ENCODE peak calls at places on chromosomes 12 and 14, in four cellular contexts. X, M, C and Q are unnamed samples.

GRCh38 chr12:121718653-121719239 is 6.2 kb downstream of the TMEM120B start:
- DNase-seq in C (no peak), M (peak; percentile 69), X (no peak), Q (no peak)

GRCh38 chr12:104520242-104520900 is 63.6 kb downstream of the CHST11 start:
- DNase-seq in C (no peak), M (peak; percentile 77), X (no peak), Q (no peak)

GRCh38 chr12:132056959-132057358 is 87.2 kb downstream of the DDX51 start:
- DNase-seq in C (no peak), X (no peak), M (peak; percentile 18), Q (no peak)

GRCh38 chr14:90969493-90970166 is 90.8 kb downstream of the RPS6KA5 start:
- DNase-seq in M (peak; percentile 18), C (no peak), X (no peak), Q (no peak)

GRCh38 chr12:11854011-11854499 is 204.6 kb downstream of the ETV6 start:
- DNase-seq in X (no peak), C (no peak), M (no peak), Q (no peak)

GRCh38 chr14:31194095-31194494 is 13.5 kb downstream of the HECTD1 start:
- DNase-seq in M (no peak), C (no peak), X (no peak), Q (no peak)

GRCh38 chr12:89461649-89462612 is 62.7 kb downstream of the GALNT4 start:
- DNase-seq in C (peak; percentile 59), X (no peak), M (peak; percentile 64), Q (no peak)

GRCh38 chr14:72907327-72907826 is 13.5 kb upstream of the DPF3 start:
- DNase-seq in X (no peak), C (no peak), M (no peak), Q (no peak)

GRCh38 chr14:22560638-22561365 is 28.2 kb downstream of the DAD1 start:
- DNase-seq in C (no peak), M (no peak), X (no peak), Q (no peak)

GRCh38 chr14:76053576-76054369 is 68.2 kb downstream of the IFT43 start:
- DNase-seq in X (no peak), M (no peak), C (no peak), Q (no peak)

GRCh38 chr12:123384318-123384993 is 524 bp downstream of the KMT5A start:
- DNase-seq in X (no peak), C (peak; percentile 25), M (peak; percentile 38), Q (no peak)

GRCh38 chr14:61147898-61148549 is 133.1 kb downstream of the TMEM30B start:
- DNase-seq in X (peak; percentile 80), M (no peak), C (no peak), Q (no peak)

GRCh38 chr12:99097170-99097569 is 452.1 kb downstream of the APAF1 start:
- DNase-seq in X (no peak), C (no peak), M (no peak), Q (no peak)

GRCh38 chr12:102438047-102438822 is 42.1 kb downstream of the IGF1 start:
- DNase-seq in M (no peak), C (no peak), X (no peak), Q (no peak)

GRCh38 chr12:6902448-6902847 is 2.2 kb upstream of the LRRC23 start:
- DNase-seq in X (no peak), M (no peak), C (no peak), Q (no peak)

GRCh38 chr12:3651585-3652424 is 101.1 kb downstream of the CRACR2A start:
- DNase-seq in C (no peak), M (no peak), X (no peak), Q (no peak)

GRCh38 chr12:89421093-89421835 is 69.0 kb upstream of the DUSP6 start:
- DNase-seq in M (no peak), X (no peak), C (no peak), Q (no peak)

GRCh38 chr12:90959538-90960139 is 4.7 kb upstream of the CCER1 start:
- DNase-seq in X (no peak), M (peak; percentile 44), C (peak; percentile 26), Q (no peak)

GRCh38 chr14:93538411-93538810 is 107.7 kb downstream of the UNC79 start:
- DNase-seq in C (peak; percentile 25), X (no peak), M (peak; percentile 59), Q (no peak)

GRCh38 chr14:64569108-64570045 is 19.6 kb downstream of the PPP1R36 start:
- DNase-seq in X (peak; percentile 66), C (peak; percentile 89), M (no peak), Q (no peak)

GRCh38 chr12:118330421-118331018 is 42.2 kb downstream of the TAOK3 start:
- DNase-seq in X (no peak), C (no peak), M (peak; percentile 61), Q (no peak)

GRCh38 chr12:103548622-103549601 is 38.2 kb upstream of the STAB2 start:
- DNase-seq in M (peak; percentile 85), X (peak; percentile 48), C (peak; percentile 73), Q (no peak)

GRCh38 chr14:100762901-100763300 is 36.2 kb downstream of the DLK1 start:
- DNase-seq in C (no peak), M (no peak), X (no peak), Q (no peak)

GRCh38 chr12:38921025-38921677 is 15.8 kb upstream of the CPNE8 start:
- DNase-seq in C (peak; percentile 54), M (peak; percentile 75), X (peak; percentile 31), Q (no peak)

GRCh38 chr12:50620050-50620974 is 115.5 kb downstream of the DIP2B start:
- DNase-seq in X (no peak), M (no peak), C (peak; percentile 83), Q (no peak)

GRCh38 chr12:112847708-112848337 is 56.3 kb downstream of the RPH3A start:
- DNase-seq in X (no peak), C (no peak), M (no peak), Q (peak; percentile 16)

GRCh38 chr12:88923631-88924030 is 343.4 kb upstream of the KITLG start:
- DNase-seq in M (no peak), X (no peak), C (no peak), Q (no peak)

GRCh38 chr12:105659355-105660075 is 329.0 kb downstream of the C12orf75 start:
- DNase-seq in X (peak; percentile 57), C (peak; percentile 49), M (no peak), Q (no peak)

GRCh38 chr12:84826925-84827324 is 85.7 kb downstream of the SLC6A15 start:
- DNase-seq in X (no peak), M (no peak), C (no peak), Q (no peak)

DNA sequence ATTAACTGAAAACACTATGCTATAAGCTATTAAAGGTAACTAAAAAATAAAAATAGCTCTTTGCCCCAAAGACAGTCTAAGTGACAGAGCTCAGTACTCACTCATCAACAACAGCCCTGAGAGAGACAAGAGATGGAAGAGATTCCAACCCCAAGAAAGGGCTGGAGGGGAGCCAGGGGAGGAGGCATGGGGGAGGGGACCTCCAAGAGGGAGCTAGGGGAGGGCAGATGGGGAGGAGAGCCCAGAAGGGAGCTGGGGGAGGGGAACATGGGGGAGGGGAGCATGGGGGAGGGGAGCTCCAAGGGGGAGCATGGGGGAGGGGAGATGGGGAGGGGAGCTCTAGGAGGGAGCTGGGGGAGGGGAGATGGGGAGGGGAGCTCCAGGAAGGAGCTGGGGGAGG is 7.7 kb downstream of the SSH1 start:
- DNase-seq in X (no peak), M (no peak), C (no peak), Q (no peak)
- TF ChIP-seq CTCF in X (no peak), M (no peak), C (no peak), Q (no peak)

GRCh38 chr14:79090781-79091180 is 920.6 kb downstream of the NRXN3 start:
- DNase-seq in C (no peak), X (no peak), M (no peak), Q (no peak)
- TF ChIP-seq CTCF in C (no peak), X (no peak), M (no peak), Q (no peak)

DNA sequence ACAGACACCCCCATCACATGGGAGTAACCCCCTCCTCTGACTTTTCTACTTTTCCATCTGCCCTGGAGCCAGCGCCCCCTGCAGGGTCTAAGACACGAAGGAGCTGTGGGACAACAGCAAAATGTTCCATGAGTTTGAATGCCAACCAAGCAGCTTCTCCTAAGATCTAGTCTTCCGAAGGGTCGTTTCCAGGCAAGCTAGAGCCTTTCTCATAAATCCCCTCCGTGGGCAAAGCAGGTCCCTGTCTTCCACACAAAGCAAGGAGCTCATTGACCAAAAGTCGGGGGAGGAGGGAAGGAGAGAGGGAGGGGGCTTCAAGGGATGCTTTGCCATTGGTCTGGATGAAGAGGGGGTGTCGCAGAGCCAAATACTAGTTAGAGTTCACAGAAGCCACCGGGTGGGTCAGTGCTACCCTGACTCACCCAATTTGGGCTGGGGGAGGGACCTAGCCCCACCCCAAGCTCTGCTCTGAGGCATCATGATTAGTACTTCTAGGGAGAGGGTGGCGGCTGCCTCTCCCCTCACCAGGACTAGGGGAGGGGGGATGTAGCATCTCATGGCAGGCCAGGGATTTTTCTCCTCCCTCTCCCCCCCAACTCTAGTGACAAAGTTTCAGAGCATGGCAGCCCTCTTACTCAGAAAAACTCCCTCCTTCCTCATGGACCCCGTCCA is 1.6 kb downstream of the MSI1 start:
- DNase-seq in M (no peak), X (no peak), C (no peak), Q (no peak)
- TF ChIP-seq CTCF in M (peak; percentile 12), X (no peak), C (no peak), Q (peak; percentile 74)

GRCh38 chr14:103057372-103058208 is at the start of gene CDC42BPB:
- DNase-seq in C (peak; percentile 93), X (peak; percentile 82), M (peak; percentile 93), Q (peak; percentile 93)

GRCh38 chr14:103059556-103059955 is 2.2 kb upstream of the CDC42BPB start:
- DNase-seq in X (no peak), M (no peak), C (no peak), Q (no peak)

GRCh38 chr14:103056322-103057027 is 874 bp downstream of the CDC42BPB start:
- DNase-seq in C (no peak), X (no peak), M (peak; percentile 30), Q (no peak)

GRCh38 chr14:103057028-103057371 is 349 bp downstream of the CDC42BPB start:
- DNase-seq in M (no peak), C (no peak), X (no peak), Q (no peak)

DNA sequence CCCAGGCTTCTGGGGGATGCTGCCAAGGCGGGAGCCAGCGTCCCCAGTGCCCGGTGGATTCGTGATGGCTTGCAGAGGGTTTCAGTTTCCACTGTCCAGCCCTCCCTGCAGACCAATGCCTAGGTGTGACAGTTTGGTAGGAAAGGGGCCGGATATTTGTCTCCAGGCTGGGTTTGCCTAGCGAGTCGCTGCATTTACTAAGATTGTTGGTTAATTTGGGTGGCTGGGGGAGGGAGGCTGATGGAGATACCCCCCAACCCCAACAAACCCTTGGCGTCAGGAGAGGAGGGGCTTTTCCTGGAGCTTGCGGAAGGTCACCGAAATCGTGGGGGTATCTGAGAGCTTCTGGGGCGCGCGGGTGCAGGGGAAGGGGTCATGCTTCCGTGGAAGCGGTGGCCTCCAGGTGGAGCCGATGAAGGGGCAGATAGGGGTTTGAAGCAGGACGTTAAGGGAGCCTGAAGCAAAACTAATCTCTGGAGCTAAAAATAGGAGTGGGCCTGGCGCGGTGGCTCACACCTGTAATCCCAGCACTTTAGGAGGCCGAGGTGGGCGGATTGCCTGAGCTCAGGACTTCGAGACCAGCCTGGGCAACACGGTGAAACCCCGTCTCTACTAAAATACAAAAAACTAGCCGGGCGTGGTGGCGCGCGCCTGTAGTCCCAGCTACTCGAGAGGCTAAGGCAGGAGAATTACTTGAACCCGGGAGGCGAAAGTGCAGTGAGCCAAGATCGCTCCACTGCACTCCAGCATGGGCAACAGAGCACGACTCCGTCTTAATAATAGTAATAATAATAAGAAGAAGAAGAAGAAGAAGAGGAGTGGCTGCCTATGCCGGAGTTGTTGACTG is 1.1 kb upstream of the CDC42BPB start:
- DNase-seq in X (no peak), M (no peak), C (no peak), Q (no peak)
- TF ChIP-seq CTCF in X (no peak), M (no peak), C (no peak), Q (no peak)

GRCh38 chr14:94823556-94824341 is 53.8 kb upstream of the GSC start:
- DNase-seq in X (no peak), M (no peak), C (no peak), Q (no peak)
- TF ChIP-seq CTCF in X (no peak), M (no peak), C (no peak), Q (no peak)

GRCh38 chr14:88452231-88452630 is 66.8 kb downstream of the SPATA7 start:
- DNase-seq in M (no peak), X (no peak), C (no peak), Q (no peak)
- TF ChIP-seq CTCF in M (no peak), X (no peak), C (no peak), Q (no peak)